ENCODE peak calls at places on chromosomes 1 and 21, in ten cellular contexts. One of them, this sample, is unnamed.

GRCh38 chr1:181208076-181208475 is 119.6 kb downstream of the IER5 start:
- DNase-seq in WTC11: no peak
- DNase-seq in omental fat pad: no peak
- DNase-seq in astrocyte of the cerebellum: no peak
- DNase-seq in fibroblast of mammary gland: no peak
- DNase-seq in body of pancreas: no peak
- DNase-seq in neural crest cell: no peak
- DNase-seq in GM12865: no peak
- DNase-seq in cardiac fibroblast: no peak
- DNase-seq in heart left ventricle: no peak
- DNase-seq in this sample: no peak

GRCh38 chr1:215444715-215445414 is 122.2 kb upstream of the KCTD3 start:
- DNase-seq in fibroblast of mammary gland: no peak
- DNase-seq in neural crest cell: no peak
- DNase-seq in body of pancreas: no peak
- DNase-seq in WTC11: no peak
- DNase-seq in astrocyte of the cerebellum: no peak
- DNase-seq in GM12865: no peak
- DNase-seq in cardiac fibroblast: no peak
- DNase-seq in heart left ventricle: no peak
- DNase-seq in omental fat pad: no peak
- DNase-seq in this sample: no peak

GRCh38 chr1:3638027-3638426 is 11.9 kb downstream of the WRAP73 start:
- DNase-seq in omental fat pad: no peak
- DNase-seq in heart left ventricle: no peak
- DNase-seq in WTC11: no peak
- DNase-seq in cardiac fibroblast: no peak
- DNase-seq in astrocyte of the cerebellum: no peak
- DNase-seq in GM12865: no peak
- DNase-seq in fibroblast of mammary gland: no peak
- DNase-seq in body of pancreas: no peak
- DNase-seq in neural crest cell: no peak
- DNase-seq in this sample: no peak

GRCh38 chr21:42377951-42378340 is 11.6 kb upstream of the TFF1 start:
- DNase-seq in fibroblast of mammary gland: no peak
- DNase-seq in cardiac fibroblast: no peak
- DNase-seq in WTC11: no peak
- DNase-seq in neural crest cell: no peak
- DNase-seq in astrocyte of the cerebellum: no peak
- DNase-seq in GM12865: no peak
- DNase-seq in body of pancreas: no peak
- DNase-seq in heart left ventricle: no peak
- DNase-seq in omental fat pad: no peak
- DNase-seq in this sample: no peak

GRCh38 chr1:209207126-209207700 is 376.3 kb upstream of the CAMK1G start:
- DNase-seq in neural crest cell: no peak
- DNase-seq in astrocyte of the cerebellum: no peak
- DNase-seq in GM12865: no peak
- DNase-seq in omental fat pad: no peak
- DNase-seq in fibroblast of mammary gland: peak; percentile 9
- DNase-seq in cardiac fibroblast: no peak
- DNase-seq in body of pancreas: no peak
- DNase-seq in heart left ventricle: peak; percentile 29
- DNase-seq in WTC11: no peak
- DNase-seq in this sample: no peak

GRCh38 chr1:93690921-93691789 is 9.5 kb upstream of the BCAR3 start:
- DNase-seq in WTC11: peak; percentile 25
- DNase-seq in omental fat pad: no peak
- DNase-seq in cardiac fibroblast: no peak
- DNase-seq in heart left ventricle: no peak
- DNase-seq in fibroblast of mammary gland: no peak
- DNase-seq in GM12865: no peak
- DNase-seq in neural crest cell: no peak
- DNase-seq in astrocyte of the cerebellum: no peak
- DNase-seq in body of pancreas: no peak
- DNase-seq in this sample: no peak

GRCh38 chr21:25980710-25981109 is 189.9 kb downstream of the APP start:
- DNase-seq in astrocyte of the cerebellum: no peak
- DNase-seq in cardiac fibroblast: no peak
- DNase-seq in omental fat pad: no peak
- DNase-seq in WTC11: no peak
- DNase-seq in heart left ventricle: no peak
- DNase-seq in body of pancreas: no peak
- DNase-seq in fibroblast of mammary gland: no peak
- DNase-seq in GM12865: no peak
- DNase-seq in neural crest cell: no peak
- DNase-seq in this sample: peak; percentile 16

GRCh38 chr1:165894591-165894990 is 67.2 kb downstream of the UCK2 start:
- DNase-seq in cardiac fibroblast: no peak
- DNase-seq in astrocyte of the cerebellum: no peak
- DNase-seq in GM12865: no peak
- DNase-seq in fibroblast of mammary gland: peak; percentile 58
- DNase-seq in neural crest cell: no peak
- DNase-seq in omental fat pad: no peak
- DNase-seq in WTC11: no peak
- DNase-seq in heart left ventricle: no peak
- DNase-seq in body of pancreas: no peak
- DNase-seq in this sample: no peak

GRCh38 chr1:116853680-116854191 is 56.0 kb upstream of the PTGFRN start:
- DNase-seq in cardiac fibroblast: peak; percentile 79
- DNase-seq in WTC11: no peak
- DNase-seq in astrocyte of the cerebellum: peak; percentile 78
- DNase-seq in omental fat pad: no peak
- DNase-seq in fibroblast of mammary gland: peak; percentile 90
- DNase-seq in GM12865: peak; percentile 30
- DNase-seq in heart left ventricle: no peak
- DNase-seq in neural crest cell: no peak
- DNase-seq in body of pancreas: peak; percentile 52
- DNase-seq in this sample: no peak

GRCh38 chr21:30478015-30478414 is 2.2 kb downstream of the KRTAP19-1 start:
- DNase-seq in astrocyte of the cerebellum: no peak
- DNase-seq in GM12865: no peak
- DNase-seq in omental fat pad: no peak
- DNase-seq in WTC11: no peak
- DNase-seq in cardiac fibroblast: no peak
- DNase-seq in neural crest cell: no peak
- DNase-seq in fibroblast of mammary gland: no peak
- DNase-seq in heart left ventricle: no peak
- DNase-seq in body of pancreas: no peak
- DNase-seq in this sample: no peak

GRCh38 chr1:70220015-70220414 is 1.2 kb upstream of the SRSF11 start:
- DNase-seq in body of pancreas: no peak
- DNase-seq in GM12865: peak; percentile 13
- DNase-seq in omental fat pad: no peak
- DNase-seq in heart left ventricle: no peak
- DNase-seq in cardiac fibroblast: no peak
- DNase-seq in astrocyte of the cerebellum: no peak
- DNase-seq in WTC11: no peak
- DNase-seq in fibroblast of mammary gland: no peak
- DNase-seq in neural crest cell: no peak
- DNase-seq in this sample: no peak

GRCh38 chr21:45096216-45096615 is 21.8 kb downstream of the ADARB1 start:
- DNase-seq in GM12865: no peak
- DNase-seq in WTC11: no peak
- DNase-seq in fibroblast of mammary gland: no peak
- DNase-seq in omental fat pad: no peak
- DNase-seq in body of pancreas: no peak
- DNase-seq in astrocyte of the cerebellum: no peak
- DNase-seq in neural crest cell: no peak
- DNase-seq in cardiac fibroblast: no peak
- DNase-seq in heart left ventricle: no peak
- DNase-seq in this sample: no peak

GRCh38 chr1:20082772-20083171 is 12.8 kb downstream of the PLA2G5 start:
- DNase-seq in body of pancreas: no peak
- DNase-seq in neural crest cell: no peak
- DNase-seq in WTC11: no peak
- DNase-seq in fibroblast of mammary gland: no peak
- DNase-seq in omental fat pad: no peak
- DNase-seq in heart left ventricle: no peak
- DNase-seq in GM12865: no peak
- DNase-seq in astrocyte of the cerebellum: no peak
- DNase-seq in cardiac fibroblast: no peak
- DNase-seq in this sample: no peak

GRCh38 chr1:183942933-183943693 is 94.4 kb downstream of the COLGALT2 start:
- DNase-seq in body of pancreas: no peak
- DNase-seq in fibroblast of mammary gland: peak; percentile 100
- DNase-seq in omental fat pad: no peak
- DNase-seq in WTC11: no peak
- DNase-seq in neural crest cell: peak; percentile 21
- DNase-seq in heart left ventricle: no peak
- DNase-seq in cardiac fibroblast: peak; percentile 95
- DNase-seq in GM12865: peak; percentile 54
- DNase-seq in astrocyte of the cerebellum: peak; percentile 100
- DNase-seq in this sample: no peak

GRCh38 chr21:28928578-28929124 is 64.0 kb downstream of the LTN1 start:
- DNase-seq in body of pancreas: no peak
- DNase-seq in astrocyte of the cerebellum: no peak
- DNase-seq in GM12865: no peak
- DNase-seq in WTC11: no peak
- DNase-seq in neural crest cell: no peak
- DNase-seq in omental fat pad: no peak
- DNase-seq in heart left ventricle: no peak
- DNase-seq in fibroblast of mammary gland: no peak
- DNase-seq in cardiac fibroblast: peak; percentile 11
- DNase-seq in this sample: no peak

GRCh38 chr1:181626252-181626938 is 143.1 kb downstream of the CACNA1E start:
- DNase-seq in cardiac fibroblast: no peak
- DNase-seq in neural crest cell: no peak
- DNase-seq in heart left ventricle: no peak
- DNase-seq in WTC11: no peak
- DNase-seq in GM12865: peak; percentile 9
- DNase-seq in astrocyte of the cerebellum: no peak
- DNase-seq in fibroblast of mammary gland: no peak
- DNase-seq in omental fat pad: no peak
- DNase-seq in body of pancreas: no peak
- DNase-seq in this sample: no peak

GRCh38 chr1:12486401-12487005 is 131.5 kb downstream of the DHRS3 start:
- DNase-seq in omental fat pad: no peak
- DNase-seq in body of pancreas: no peak
- DNase-seq in fibroblast of mammary gland: peak; percentile 45
- DNase-seq in GM12865: no peak
- DNase-seq in astrocyte of the cerebellum: peak; percentile 82
- DNase-seq in heart left ventricle: peak; percentile 74
- DNase-seq in WTC11: no peak
- DNase-seq in neural crest cell: no peak
- DNase-seq in cardiac fibroblast: peak; percentile 50
- DNase-seq in this sample: no peak

GRCh38 chr1:221858758-221859157 is 116.9 kb upstream of the DUSP10 start:
- DNase-seq in GM12865: no peak
- DNase-seq in neural crest cell: no peak
- DNase-seq in WTC11: no peak
- DNase-seq in astrocyte of the cerebellum: no peak
- DNase-seq in heart left ventricle: no peak
- DNase-seq in cardiac fibroblast: peak; percentile 43
- DNase-seq in body of pancreas: no peak
- DNase-seq in omental fat pad: no peak
- DNase-seq in fibroblast of mammary gland: peak; percentile 98
- DNase-seq in this sample: no peak

GRCh38 chr1:23202263-23202749 is 15.0 kb downstream of the HTR1D start:
- DNase-seq in WTC11: no peak
- DNase-seq in cardiac fibroblast: peak; percentile 41
- DNase-seq in body of pancreas: no peak
- DNase-seq in fibroblast of mammary gland: peak; percentile 57
- DNase-seq in neural crest cell: no peak
- DNase-seq in heart left ventricle: no peak
- DNase-seq in omental fat pad: no peak
- DNase-seq in astrocyte of the cerebellum: no peak
- DNase-seq in GM12865: peak; percentile 55
- DNase-seq in this sample: no peak

GRCh38 chr1:60425528-60425927 is 352.0 kb upstream of the C1orf87 start:
- DNase-seq in neural crest cell: no peak
- DNase-seq in astrocyte of the cerebellum: no peak
- DNase-seq in cardiac fibroblast: peak; percentile 4
- DNase-seq in WTC11: no peak
- DNase-seq in omental fat pad: no peak
- DNase-seq in body of pancreas: no peak
- DNase-seq in heart left ventricle: no peak
- DNase-seq in fibroblast of mammary gland: peak; percentile 7
- DNase-seq in GM12865: peak; percentile 1
- DNase-seq in this sample: no peak
- TF ChIP-seq CTCF in neural crest cell: peak; percentile 55
- TF ChIP-seq CTCF in astrocyte of the cerebellum: peak; percentile 44
- TF ChIP-seq CTCF in cardiac fibroblast: peak; percentile 58
- TF ChIP-seq CTCF in WTC11: no peak
- TF ChIP-seq CTCF in omental fat pad: no peak
- TF ChIP-seq CTCF in body of pancreas: no peak
- TF ChIP-seq CTCF in heart left ventricle: peak; percentile 18
- TF ChIP-seq CTCF in fibroblast of mammary gland: peak; percentile 43
- TF ChIP-seq CTCF in GM12865: peak; percentile 38
- TF ChIP-seq CTCF in this sample: no peak

GRCh38 chr1:226708967-226709396 is 30.1 kb downstream of the ITPKB start:
- DNase-seq in fibroblast of mammary gland: peak; percentile 19
- DNase-seq in neural crest cell: no peak
- DNase-seq in WTC11: no peak
- DNase-seq in cardiac fibroblast: no peak
- DNase-seq in astrocyte of the cerebellum: no peak
- DNase-seq in body of pancreas: no peak
- DNase-seq in GM12865: no peak
- DNase-seq in omental fat pad: no peak
- DNase-seq in heart left ventricle: no peak
- DNase-seq in this sample: no peak
- TF ChIP-seq CTCF in fibroblast of mammary gland: no peak
- TF ChIP-seq CTCF in neural crest cell: no peak
- TF ChIP-seq CTCF in WTC11: no peak
- TF ChIP-seq CTCF in cardiac fibroblast: no peak
- TF ChIP-seq CTCF in astrocyte of the cerebellum: no peak
- TF ChIP-seq CTCF in body of pancreas: no peak
- TF ChIP-seq CTCF in GM12865: no peak
- TF ChIP-seq CTCF in omental fat pad: no peak
- TF ChIP-seq CTCF in heart left ventricle: no peak
- TF ChIP-seq CTCF in this sample: no peak

DNA sequence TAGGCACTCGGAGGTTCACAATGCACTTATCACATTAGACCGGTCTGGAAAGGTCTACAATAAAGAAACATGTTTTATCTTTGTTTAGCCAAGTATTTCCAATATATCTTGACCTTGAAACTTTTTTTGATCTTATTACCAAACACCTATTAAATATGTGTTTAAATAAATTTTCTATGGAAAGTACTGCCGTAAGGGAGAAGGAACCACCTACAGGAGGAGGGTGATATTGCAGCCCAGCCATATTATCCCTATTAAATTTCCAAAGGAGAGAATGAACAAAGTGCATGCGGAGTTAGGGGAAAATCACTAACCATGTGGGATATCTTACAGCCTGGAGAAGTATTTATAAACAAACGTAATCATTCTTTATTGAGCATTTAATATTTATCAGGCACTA is 14.5 kb downstream of the BRINP2 start:
- DNase-seq in neural crest cell: no peak
- DNase-seq in heart left ventricle: no peak
- DNase-seq in omental fat pad: no peak
- DNase-seq in GM12865: no peak
- DNase-seq in cardiac fibroblast: peak; percentile 25
- DNase-seq in body of pancreas: peak; percentile 16
- DNase-seq in fibroblast of mammary gland: peak; percentile 26
- DNase-seq in WTC11: peak; percentile 42
- DNase-seq in astrocyte of the cerebellum: no peak
- DNase-seq in this sample: no peak
- TF ChIP-seq CTCF in neural crest cell: peak; percentile 64
- TF ChIP-seq CTCF in heart left ventricle: no peak
- TF ChIP-seq CTCF in omental fat pad: no peak
- TF ChIP-seq CTCF in GM12865: peak; percentile 43
- TF ChIP-seq CTCF in cardiac fibroblast: peak; percentile 67
- TF ChIP-seq CTCF in body of pancreas: no peak
- TF ChIP-seq CTCF in fibroblast of mammary gland: peak; percentile 66
- TF ChIP-seq CTCF in WTC11: peak; percentile 77
- TF ChIP-seq CTCF in astrocyte of the cerebellum: peak; percentile 59
- TF ChIP-seq CTCF in this sample: no peak

GRCh38 chr1:97186381-97186780 is 464.8 kb downstream of the PTBP2 start:
- DNase-seq in body of pancreas: no peak
- DNase-seq in heart left ventricle: no peak
- DNase-seq in cardiac fibroblast: no peak
- DNase-seq in GM12865: peak; percentile 24
- DNase-seq in neural crest cell: no peak
- DNase-seq in omental fat pad: no peak
- DNase-seq in astrocyte of the cerebellum: no peak
- DNase-seq in WTC11: peak; percentile 25
- DNase-seq in fibroblast of mammary gland: peak; percentile 22
- DNase-seq in this sample: peak; percentile 20
- TF ChIP-seq CTCF in body of pancreas: no peak
- TF ChIP-seq CTCF in heart left ventricle: no peak
- TF ChIP-seq CTCF in cardiac fibroblast: peak; percentile 20
- TF ChIP-seq CTCF in GM12865: no peak
- TF ChIP-seq CTCF in neural crest cell: peak; percentile 25
- TF ChIP-seq CTCF in omental fat pad: no peak
- TF ChIP-seq CTCF in astrocyte of the cerebellum: no peak
- TF ChIP-seq CTCF in WTC11: no peak
- TF ChIP-seq CTCF in fibroblast of mammary gland: peak; percentile 31
- TF ChIP-seq CTCF in this sample: no peak